ENCODE peak calls at places on chromosomes 16 and 17, in eight cellular contexts. J is psoas muscle, W is heart right ventricle, O is GM12878, A is B cell, F is fibroblast of mammary gland, G is lower lobe of right lung, I is upper lobe of right lung. Z is an unnamed sample.

GRCh38 chr17:4811471-4811870 is 4.5 kb downstream of the PLD2 start:
- DNase-seq in O (no peak), A (no peak), G (no peak), W (no peak), F (no peak), J (peak; percentile 14), I (no peak), Z (no peak)

GRCh38 chr17:57515662-57516211 is 229.4 kb downstream of the CCDC182 start:
- DNase-seq in G (no peak), O (no peak), W (no peak), F (no peak), A (no peak), I (no peak), J (no peak), Z (no peak)

GRCh38 chr17:10127819-10128375 is 70.5 kb downstream of the GAS7 start:
- DNase-seq in A (no peak), I (peak; percentile 85), W (peak; percentile 84), G (peak; percentile 79), F (peak; percentile 98), O (no peak), J (peak; percentile 94), Z (peak; percentile 54)

GRCh38 chr17:77535435-77535834 is 394.7 kb downstream of the SEC14L1 start:
- DNase-seq in J (peak; percentile 6), W (no peak), F (no peak), I (peak; percentile 45), A (no peak), O (no peak), G (no peak), Z (no peak)

GRCh38 chr16:87838643-87839541 is 30.4 kb downstream of the SLC7A5 start:
- DNase-seq in F (no peak), A (no peak), W (no peak), G (no peak), I (no peak), O (no peak), J (no peak), Z (no peak)

GRCh38 chr17:39209317-39210092 is 9.4 kb downstream of the RPL19 start:
- DNase-seq in J (peak; percentile 93), G (peak; percentile 83), O (no peak), I (peak; percentile 92), A (peak; percentile 73), F (peak; percentile 57), W (peak; percentile 74), Z (no peak)

GRCh38 chr16:65061935-65062334 is 59.9 kb downstream of the CDH11 start:
- DNase-seq in J (no peak), O (no peak), W (no peak), G (no peak), F (peak; percentile 41), I (no peak), A (no peak), Z (no peak)

GRCh38 chr17:41339571-41340169 is 11.0 kb downstream of the KRT33A start:
- DNase-seq in J (no peak), W (no peak), F (no peak), A (no peak), O (no peak), I (no peak), G (no peak), Z (no peak)

GRCh38 chr17:64506576-64507417 is at the start of gene CEP95:
- DNase-seq in J (peak; percentile 98), F (peak; percentile 98), A (peak; percentile 89), G (peak; percentile 97), O (peak; percentile 90), I (peak; percentile 98), W (peak; percentile 93), Z (peak; percentile 99)
- TF ChIP-seq CTCF in J (no peak), F (no peak), A (no peak), G (no peak), O (no peak), I (no peak), W (no peak), Z (no peak)

GRCh38 chr17:47253541-47254402 is at the start of gene ITGB3:
- DNase-seq in O (no peak), A (peak; percentile 90), W (peak; percentile 82), G (peak; percentile 80), I (peak; percentile 86), J (peak; percentile 89), F (peak; percentile 71), Z (peak; percentile 88)
- TF ChIP-seq CTCF in O (peak; percentile 56), A (peak; percentile 67), W (peak; percentile 53), G (peak; percentile 40), I (peak; percentile 40), J (peak; percentile 56), F (peak; percentile 14), Z (peak; percentile 82)

GRCh38 chr17:81426676-81427445 is 31.6 kb downstream of the BAHCC1 start:
- DNase-seq in J (peak; percentile 82), F (no peak), G (no peak), I (no peak), W (no peak), O (no peak), A (no peak), Z (no peak)

GRCh38 chr17:81424151-81424550 is 28.9 kb downstream of the BAHCC1 start:
- DNase-seq in O (no peak), I (no peak), A (no peak), W (no peak), G (no peak), F (no peak), J (no peak), Z (no peak)

GRCh38 chr17:81422776-81423697 is 27.8 kb downstream of the BAHCC1 start:
- DNase-seq in I (peak; percentile 88), W (peak; percentile 76), G (peak; percentile 77), O (no peak), F (peak; percentile 95), J (peak; percentile 86), A (no peak), Z (no peak)

GRCh38 chr17:81423698-81424071 is 28.4 kb downstream of the BAHCC1 start:
- DNase-seq in I (no peak), J (no peak), F (no peak), G (no peak), W (no peak), O (no peak), A (no peak), Z (no peak)

GRCh38 chr17:81424613-81425017 is 29.4 kb downstream of the BAHCC1 start:
- DNase-seq in W (no peak), J (no peak), G (no peak), I (no peak), A (no peak), O (no peak), F (no peak), Z (no peak)
- TF ChIP-seq CTCF in W (no peak), J (no peak), G (no peak), I (no peak), A (no peak), O (no peak), F (no peak), Z (no peak)

DNA sequence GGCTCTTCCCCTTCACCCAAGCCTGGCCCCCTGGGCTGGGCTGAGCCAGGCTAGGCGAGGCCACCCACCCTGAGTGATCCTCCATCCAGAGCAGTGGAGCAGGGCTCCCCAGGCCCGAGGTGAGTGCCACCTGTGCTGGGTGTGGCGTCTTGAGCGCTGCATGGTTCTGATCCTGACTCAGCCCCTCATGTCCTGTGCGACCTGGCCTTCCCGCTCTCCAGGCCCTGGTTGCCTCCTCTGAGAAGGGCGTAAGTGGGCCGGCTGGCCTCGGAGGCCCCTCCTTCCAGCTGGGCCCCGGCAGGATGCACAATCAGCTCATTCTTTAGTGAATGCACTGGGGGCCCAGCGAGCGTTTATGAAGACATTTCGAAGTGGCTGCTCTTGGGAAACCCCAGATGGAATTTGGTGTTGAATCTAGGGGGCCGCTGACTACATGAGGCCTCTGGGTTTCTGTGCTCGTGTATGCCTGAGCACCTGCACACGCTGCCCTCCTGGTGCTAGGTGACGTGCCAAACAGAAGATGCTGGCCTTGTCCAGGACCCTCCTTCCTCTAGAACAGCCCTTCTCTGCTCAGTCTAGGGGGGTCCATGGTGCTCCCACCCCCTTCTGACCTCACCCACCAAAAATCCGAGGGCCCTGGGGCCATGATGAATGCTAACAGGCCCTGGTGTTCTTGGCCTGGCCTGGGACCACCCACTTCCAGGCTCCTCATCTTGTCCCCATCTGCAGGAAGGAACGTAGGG is 3.7 kb upstream of the TMEM92 start:
- DNase-seq in A (no peak), G (peak; percentile 55), O (no peak), F (peak; percentile 79), I (peak; percentile 73), J (no peak), W (peak; percentile 37), Z (no peak)
- TF ChIP-seq CTCF in A (peak; percentile 17), G (no peak), O (no peak), F (no peak), I (no peak), J (no peak), W (no peak), Z (no peak)

DNA sequence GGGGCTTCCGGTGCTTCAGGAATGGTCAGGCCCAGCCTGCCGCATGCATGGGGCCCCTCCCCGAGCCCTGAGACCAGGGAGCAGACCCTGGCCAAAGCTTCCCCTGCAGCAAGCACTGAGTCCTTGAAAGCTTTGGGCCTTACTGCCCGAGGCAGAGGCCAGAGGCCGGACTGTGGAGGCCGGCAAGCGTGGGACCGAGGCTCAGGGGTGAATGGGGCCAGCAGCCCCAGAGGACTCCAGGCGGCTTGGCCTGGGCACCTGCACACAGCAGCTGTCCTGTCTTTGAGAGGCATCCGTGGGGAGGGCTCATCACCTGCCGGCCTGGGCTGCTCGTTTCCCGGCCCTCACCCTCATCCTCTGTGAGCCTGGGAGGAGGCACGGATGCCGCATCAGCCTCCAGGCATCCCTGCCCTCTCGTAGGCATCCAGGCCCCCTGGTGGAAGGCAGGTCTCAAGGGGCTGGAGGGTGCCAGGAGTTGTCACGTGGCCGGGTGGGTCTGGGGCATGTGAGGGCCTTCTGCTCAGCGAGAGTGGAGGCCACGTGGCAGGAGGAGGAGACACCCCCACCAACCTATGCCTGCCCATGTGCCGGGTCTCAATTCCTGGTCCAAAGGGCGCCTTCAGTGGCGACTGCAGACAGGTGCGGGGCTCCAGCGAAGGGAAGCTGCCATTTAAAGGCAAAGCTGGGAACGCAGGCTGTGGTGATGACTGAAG is 31.4 kb downstream of the CACNA1H start:
- DNase-seq in G (no peak), W (no peak), F (no peak), I (no peak), J (no peak), A (no peak), O (no peak), Z (no peak)
- TF ChIP-seq CTCF in G (no peak), W (no peak), F (no peak), I (no peak), J (no peak), A (no peak), O (no peak), Z (peak; percentile 16)

DNA sequence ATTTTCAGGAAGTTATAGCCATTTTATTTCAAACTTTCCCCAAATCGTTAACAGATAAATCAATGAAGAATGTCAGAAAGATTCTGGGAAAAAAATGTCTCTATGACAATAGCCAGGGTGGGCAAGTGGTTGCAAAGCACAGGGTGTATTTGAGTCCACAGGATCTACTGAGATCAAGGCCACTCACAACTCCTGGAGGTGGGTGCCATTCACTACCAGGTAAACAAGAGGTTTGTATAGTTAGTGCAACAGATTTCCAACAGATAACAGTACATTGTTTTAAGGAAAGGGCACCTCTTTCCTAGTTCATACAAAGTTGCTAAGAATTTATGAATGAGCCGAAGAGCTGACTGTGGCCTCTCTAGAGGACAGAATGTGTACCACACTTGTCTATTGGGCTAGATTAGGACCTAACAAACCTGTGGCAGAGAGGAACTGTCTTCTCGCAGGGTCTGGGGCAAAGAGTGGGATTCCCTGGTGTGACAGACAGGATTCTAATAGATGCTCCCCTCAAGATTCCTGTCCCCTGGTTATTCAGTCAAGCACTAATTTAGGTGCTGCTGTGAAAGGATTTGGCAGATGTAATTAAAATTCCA is 52.0 kb upstream of the ZNF629 start:
- DNase-seq in G (no peak), O (no peak), A (no peak), F (no peak), I (no peak), J (no peak), W (no peak), Z (no peak)
- TF ChIP-seq CTCF in G (no peak), O (no peak), A (no peak), F (no peak), I (no peak), J (no peak), W (no peak), Z (peak; percentile 9)